ENCODE peak calls at places on chromosome 11, in four cellular contexts. B is lower leg skin, V is GM13977, H is posterior vena cava. G is an unnamed sample.

GRCh38 chr11:4610258-4610935 is 2.4 kb upstream of the TRIM68 start:
- DNase-seq in B (no peak), V (no peak), H (no peak), G (no peak)

GRCh38 chr11:60915250-60915914 is 1.4 kb downstream of the TMEM109 start:
- DNase-seq in B (peak), V (peak), H (peak), G (no peak)

GRCh38 chr11:74726547-74727182 is 4.6 kb downstream of the CHRDL2 start:
- DNase-seq in B (peak), V (peak), H (peak), G (no peak)

GRCh38 chr11:9858822-9859221 is 194.9 kb downstream of the SWAP70 start:
- DNase-seq in B (no peak), V (no peak), H (no peak), G (no peak)

GRCh38 chr11:3609416-3610265 is 32.2 kb downstream of the ART5 start:
- DNase-seq in B (peak), V (peak), H (no peak), G (no peak)

GRCh38 chr11:76466666-76467065 is 21.8 kb downstream of the EMSY start:
- DNase-seq in B (no peak), V (no peak), H (no peak), G (no peak)

GRCh38 chr11:10490398-10491232 is 35.6 kb downstream of the AMPD3 start:
- DNase-seq in B (peak), V (no peak), H (peak), G (no peak)

GRCh38 chr11:66011239-66011784 is 496 bp upstream of the CST6 start:
- DNase-seq in B (no peak), V (no peak), H (no peak), G (no peak)

GRCh38 chr11:46336781-46337180 is 10.5 kb upstream of the DGKZ start:
- DNase-seq in B (no peak), V (no peak), H (no peak), G (no peak)

GRCh38 chr11:88415495-88415894 is 78.0 kb upstream of the CTSC start:
- DNase-seq in B (no peak), V (no peak), H (no peak), G (no peak)

GRCh38 chr11:92628401-92629292 is 340.8 kb upstream of the MTNR1B start:
- DNase-seq in B (no peak), V (no peak), H (no peak), G (no peak)

GRCh38 chr11:63277345-63277943 is 34.0 kb upstream of the SLC22A25 start:
- DNase-seq in B (no peak), V (no peak), H (no peak), G (no peak)

GRCh38 chr11:116853461-116854073 is 16.1 kb upstream of the APOA1 start:
- DNase-seq in B (no peak), V (peak), H (no peak), G (no peak)

GRCh38 chr11:47369676-47370075 is 8.7 kb downstream of the SPI1 start:
- DNase-seq in B (no peak), V (no peak), H (peak), G (no peak)

GRCh38 chr11:28100665-28101064 is 7.3 kb downstream of the KIF18A start:
- DNase-seq in B (no peak), V (no peak), H (no peak), G (no peak)

GRCh38 chr11:130168105-130168504 is 8.5 kb downstream of the ST14 start:
- DNase-seq in B (no peak), V (no peak), H (peak), G (no peak)

GRCh38 chr11:32310218-32310601 is 125.1 kb downstream of the WT1 start:
- DNase-seq in B (no peak), V (no peak), H (no peak), G (no peak)

GRCh38 chr11:119029340-119030028 is 1.2 kb downstream of the SLC37A4 start:
- DNase-seq in B (no peak), V (peak), H (no peak), G (peak)

GRCh38 chr11:20162824-20163777 is 2.8 kb upstream of the DBX1 start:
- DNase-seq in B (no peak), V (peak), H (no peak), G (no peak)

GRCh38 chr11:73243093-73243485 is 25.0 kb downstream of the P2RY2 start:
- DNase-seq in B (no peak), V (no peak), H (peak), G (no peak)

GRCh38 chr11:8097062-8097814 is 16.2 kb downstream of the TUB start:
- DNase-seq in B (no peak), V (peak), H (no peak), G (no peak)

GRCh38 chr11:12246169-12246568 is 131.2 kb upstream of the PARVA start:
- DNase-seq in B (no peak), V (no peak), H (no peak), G (no peak)